ENCODE peak calls at places on chromosomes 6 and 20, in eight cellular contexts. One of them, this sample, is unnamed.

GRCh38 chr6:107784669-107785068 is 39.4 kb downstream of the SCML4 start:
- DNase-seq in K562: peak
- DNase-seq in A549: no peak
- DNase-seq in WTC11: no peak
- DNase-seq in endothelial cell of umbilical vein: no peak
- DNase-seq in HCT116: no peak
- DNase-seq in H1: no peak
- DNase-seq in HepG2: no peak
- DNase-seq in this sample: no peak

GRCh38 chr6:106975699-106976032 is 1.1 kb upstream of the CD24 start:
- DNase-seq in HepG2: no peak
- DNase-seq in K562: no peak
- DNase-seq in HCT116: no peak
- DNase-seq in endothelial cell of umbilical vein: no peak
- DNase-seq in H1: no peak
- DNase-seq in WTC11: no peak
- DNase-seq in A549: peak
- DNase-seq in this sample: no peak

GRCh38 chr20:20551409-20551808 is 161.0 kb downstream of the RALGAPA2 start:
- DNase-seq in WTC11: no peak
- DNase-seq in A549: no peak
- DNase-seq in HCT116: no peak
- DNase-seq in H1: no peak
- DNase-seq in HepG2: no peak
- DNase-seq in K562: no peak
- DNase-seq in endothelial cell of umbilical vein: no peak
- DNase-seq in this sample: no peak

GRCh38 chr20:62772994-62773858 is 23.0 kb upstream of the MRGBP start:
- DNase-seq in WTC11: no peak
- DNase-seq in HCT116: no peak
- DNase-seq in HepG2: no peak
- DNase-seq in endothelial cell of umbilical vein: peak
- DNase-seq in K562: no peak
- DNase-seq in H1: no peak
- DNase-seq in A549: no peak
- DNase-seq in this sample: no peak

GRCh38 chr6:3310051-3310448 is 51.3 kb downstream of the PSMG4 start:
- DNase-seq in HepG2: no peak
- DNase-seq in A549: no peak
- DNase-seq in K562: no peak
- DNase-seq in HCT116: no peak
- DNase-seq in H1: no peak
- DNase-seq in endothelial cell of umbilical vein: no peak
- DNase-seq in WTC11: no peak
- DNase-seq in this sample: no peak

GRCh38 chr20:58213112-58213511 is 15.3 kb downstream of the ANKRD60 start:
- DNase-seq in HepG2: no peak
- DNase-seq in K562: no peak
- DNase-seq in H1: no peak
- DNase-seq in A549: peak
- DNase-seq in HCT116: no peak
- DNase-seq in WTC11: no peak
- DNase-seq in endothelial cell of umbilical vein: no peak
- DNase-seq in this sample: no peak

GRCh38 chr6:31122803-31123706 is 2.8 kb upstream of the CDSN start:
- DNase-seq in endothelial cell of umbilical vein: peak
- DNase-seq in K562: peak
- DNase-seq in H1: no peak
- DNase-seq in WTC11: no peak
- DNase-seq in HepG2: peak
- DNase-seq in HCT116: peak
- DNase-seq in A549: peak
- DNase-seq in this sample: no peak

GRCh38 chr6:57305754-57306153 is 11.7 kb upstream of the PRIM2 start:
- DNase-seq in A549: no peak
- DNase-seq in WTC11: no peak
- DNase-seq in H1: no peak
- DNase-seq in HCT116: no peak
- DNase-seq in K562: no peak
- DNase-seq in HepG2: no peak
- DNase-seq in endothelial cell of umbilical vein: no peak
- DNase-seq in this sample: no peak

GRCh38 chr6:106103728-106104109 is 17.6 kb downstream of the PRDM1 start:
- DNase-seq in HepG2: no peak
- DNase-seq in A549: no peak
- DNase-seq in HCT116: no peak
- DNase-seq in WTC11: no peak
- DNase-seq in endothelial cell of umbilical vein: no peak
- DNase-seq in H1: no peak
- DNase-seq in K562: peak
- DNase-seq in this sample: no peak

DNA sequence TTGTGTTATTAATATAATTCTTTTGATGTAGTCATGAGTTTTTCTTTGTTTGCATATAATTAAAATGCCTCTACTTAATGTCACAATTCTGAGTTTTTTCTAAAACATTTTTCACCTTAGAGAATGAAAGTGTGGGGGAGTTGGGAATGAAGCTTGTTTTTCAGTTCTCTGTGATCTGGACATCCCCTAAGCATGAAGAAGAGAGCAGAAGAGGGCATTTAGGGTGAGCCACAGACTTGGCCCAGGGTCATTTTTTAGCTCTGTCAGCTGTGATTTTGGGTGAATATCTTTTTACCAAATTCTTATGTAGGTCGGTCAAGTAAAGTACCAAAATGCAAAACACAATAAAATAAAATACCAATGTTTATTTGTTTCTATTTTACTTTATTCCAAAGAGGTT is 3.9 kb downstream of the OTOR start:
- DNase-seq in WTC11: no peak
- DNase-seq in endothelial cell of umbilical vein: no peak
- DNase-seq in A549: no peak
- DNase-seq in HCT116: no peak
- DNase-seq in H1: no peak
- DNase-seq in HepG2: no peak
- DNase-seq in K562: no peak
- DNase-seq in this sample: no peak
- TF ChIP-seq MAX in WTC11: no peak
- TF ChIP-seq MAX in endothelial cell of umbilical vein: no peak
- TF ChIP-seq MAX in A549: no peak
- TF ChIP-seq MAX in HCT116: no peak
- TF ChIP-seq MAX in H1: no peak
- TF ChIP-seq MAX in HepG2: no peak
- TF ChIP-seq MAX in K562: no peak
- TF ChIP-seq MAX in this sample: no peak

GRCh38 chr6:127980996-127981395 is 80.1 kb upstream of the THEMIS start:
- DNase-seq in K562: no peak
- DNase-seq in A549: no peak
- DNase-seq in HepG2: no peak
- DNase-seq in WTC11: no peak
- DNase-seq in H1: no peak
- DNase-seq in endothelial cell of umbilical vein: no peak
- DNase-seq in HCT116: no peak
- DNase-seq in this sample: no peak
- TF ChIP-seq MAX in K562: no peak
- TF ChIP-seq MAX in A549: no peak
- TF ChIP-seq MAX in HepG2: no peak
- TF ChIP-seq MAX in WTC11: no peak
- TF ChIP-seq MAX in H1: no peak
- TF ChIP-seq MAX in endothelial cell of umbilical vein: no peak
- TF ChIP-seq MAX in HCT116: no peak
- TF ChIP-seq MAX in this sample: no peak

GRCh38 chr6:40796280-40797223 is 209.4 kb upstream of the LRFN2 start:
- DNase-seq in K562: no peak
- DNase-seq in H1: no peak
- DNase-seq in endothelial cell of umbilical vein: no peak
- DNase-seq in A549: no peak
- DNase-seq in HCT116: no peak
- DNase-seq in HepG2: no peak
- DNase-seq in WTC11: no peak
- DNase-seq in this sample: no peak

GRCh38 chr6:40798069-40798770 is 211.1 kb upstream of the LRFN2 start:
- DNase-seq in A549: no peak
- DNase-seq in HepG2: no peak
- DNase-seq in K562: no peak
- DNase-seq in endothelial cell of umbilical vein: no peak
- DNase-seq in H1: peak
- DNase-seq in WTC11: peak
- DNase-seq in HCT116: no peak
- DNase-seq in this sample: no peak

GRCh38 chr6:40791004-40791403 is 203.8 kb upstream of the LRFN2 start:
- DNase-seq in HCT116: peak
- DNase-seq in K562: no peak
- DNase-seq in HepG2: no peak
- DNase-seq in endothelial cell of umbilical vein: no peak
- DNase-seq in H1: no peak
- DNase-seq in WTC11: no peak
- DNase-seq in A549: no peak
- DNase-seq in this sample: no peak

GRCh38 chr6:40792183-40792582 is 205.0 kb upstream of the LRFN2 start:
- DNase-seq in K562: no peak
- DNase-seq in HCT116: no peak
- DNase-seq in HepG2: no peak
- DNase-seq in WTC11: no peak
- DNase-seq in endothelial cell of umbilical vein: no peak
- DNase-seq in H1: no peak
- DNase-seq in A549: no peak
- DNase-seq in this sample: no peak

GRCh38 chr6:40794581-40794980 is 207.4 kb upstream of the LRFN2 start:
- DNase-seq in WTC11: no peak
- DNase-seq in K562: no peak
- DNase-seq in A549: no peak
- DNase-seq in HCT116: no peak
- DNase-seq in HepG2: no peak
- DNase-seq in endothelial cell of umbilical vein: no peak
- DNase-seq in H1: no peak
- DNase-seq in this sample: no peak
- TF ChIP-seq MAX in WTC11: no peak
- TF ChIP-seq MAX in K562: no peak
- TF ChIP-seq MAX in A549: no peak
- TF ChIP-seq MAX in HCT116: no peak
- TF ChIP-seq MAX in HepG2: no peak
- TF ChIP-seq MAX in endothelial cell of umbilical vein: no peak
- TF ChIP-seq MAX in H1: no peak
- TF ChIP-seq MAX in this sample: no peak

GRCh38 chr20:33412484-33412838 is 11.1 kb upstream of the CDK5RAP1 start:
- DNase-seq in H1: no peak
- DNase-seq in K562: no peak
- DNase-seq in endothelial cell of umbilical vein: no peak
- DNase-seq in WTC11: no peak
- DNase-seq in A549: no peak
- DNase-seq in HepG2: no peak
- DNase-seq in HCT116: no peak
- DNase-seq in this sample: no peak
- TF ChIP-seq MAX in H1: no peak
- TF ChIP-seq MAX in K562: no peak
- TF ChIP-seq MAX in endothelial cell of umbilical vein: no peak
- TF ChIP-seq MAX in WTC11: no peak
- TF ChIP-seq MAX in A549: no peak
- TF ChIP-seq MAX in HepG2: no peak
- TF ChIP-seq MAX in HCT116: no peak
- TF ChIP-seq MAX in this sample: no peak

DNA sequence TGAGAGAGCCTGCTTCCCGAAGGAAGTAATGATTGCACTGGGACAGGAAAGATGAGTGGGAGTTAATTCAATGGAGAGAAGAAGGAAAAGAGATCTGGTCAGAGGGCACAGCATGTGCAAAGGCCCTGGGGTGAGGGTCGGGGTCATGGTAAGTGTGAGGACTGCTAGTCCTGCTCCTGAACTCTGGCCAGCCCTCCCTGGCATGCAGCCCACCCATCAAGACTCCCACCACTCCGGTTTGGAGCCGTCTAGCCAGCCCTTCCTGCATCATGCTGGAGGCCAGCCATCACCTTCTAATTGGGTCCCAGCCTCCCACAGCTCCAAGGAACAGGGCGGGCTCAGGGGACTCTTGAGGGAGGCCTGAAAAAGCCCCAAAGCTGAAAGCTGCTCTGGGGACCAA is 42.1 kb downstream of the SRSF3 start:
- DNase-seq in H1: no peak
- DNase-seq in WTC11: no peak
- DNase-seq in endothelial cell of umbilical vein: no peak
- DNase-seq in A549: no peak
- DNase-seq in HepG2: no peak
- DNase-seq in HCT116: no peak
- DNase-seq in K562: no peak
- DNase-seq in this sample: no peak
- TF ChIP-seq MAX in H1: no peak
- TF ChIP-seq MAX in WTC11: no peak
- TF ChIP-seq MAX in endothelial cell of umbilical vein: no peak
- TF ChIP-seq MAX in A549: no peak
- TF ChIP-seq MAX in HepG2: no peak
- TF ChIP-seq MAX in HCT116: no peak
- TF ChIP-seq MAX in K562: no peak
- TF ChIP-seq MAX in this sample: no peak

DNA sequence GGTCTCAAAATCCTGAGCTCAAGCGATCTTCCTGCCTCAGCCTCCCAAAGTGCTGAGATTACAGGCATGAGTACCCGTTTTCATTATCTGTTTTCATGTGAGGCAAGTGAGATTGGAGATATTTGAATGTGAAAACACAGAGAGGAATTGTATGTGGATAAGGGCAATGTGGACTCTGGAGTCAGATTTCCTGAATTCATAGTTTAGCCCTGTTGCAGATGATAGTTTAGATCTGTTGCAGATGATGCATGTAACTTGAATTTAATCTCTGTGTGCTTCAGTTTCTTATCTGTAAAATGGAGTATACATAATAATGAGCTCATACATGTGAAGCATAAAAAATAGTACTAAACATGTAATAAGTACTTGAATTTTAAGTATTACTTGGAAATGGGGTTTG is 3.7 kb downstream of the SMPDL3A start:
- DNase-seq in K562: no peak
- DNase-seq in endothelial cell of umbilical vein: no peak
- DNase-seq in HCT116: no peak
- DNase-seq in WTC11: no peak
- DNase-seq in A549: no peak
- DNase-seq in HepG2: no peak
- DNase-seq in H1: no peak
- DNase-seq in this sample: no peak
- TF ChIP-seq MAX in K562: no peak
- TF ChIP-seq MAX in endothelial cell of umbilical vein: no peak
- TF ChIP-seq MAX in HCT116: no peak
- TF ChIP-seq MAX in WTC11: no peak
- TF ChIP-seq MAX in A549: no peak
- TF ChIP-seq MAX in HepG2: no peak
- TF ChIP-seq MAX in H1: no peak
- TF ChIP-seq MAX in this sample: no peak

This sample was measured in GM12878.